ENCODE peak calls at places on chromosomes 7 and 10, in seven cellular contexts. O, Q, A, R, D, B and L are unnamed samples.

GRCh38 chr7:29163854-29164253 is 17.5 kb upstream of the CPVL start:
- DNase-seq in O (no peak), Q (no peak), A (no peak), R (no peak), D (no peak), B (no peak), L (no peak)

GRCh38 chr7:38880035-38880434 is 29.0 kb downstream of the VPS41 start:
- DNase-seq in O (no peak), Q (no peak), A (no peak), R (no peak), D (no peak), B (no peak), L (no peak)

GRCh38 chr7:100171087-100171681 is 2.8 kb upstream of the GAL3ST4 start:
- DNase-seq in O (no peak), Q (no peak), A (no peak), R (no peak), D (no peak), B (peak), L (no peak)

GRCh38 chr7:54672519-54672918 is 86.5 kb downstream of the SEC61G start:
- DNase-seq in O (no peak), Q (no peak), A (no peak), R (no peak), D (no peak), B (no peak), L (no peak)

GRCh38 chr7:107742678-107743566 is 1.0 kb upstream of the CBLL1 start:
- DNase-seq in O (no peak), Q (peak), A (no peak), R (no peak), D (peak), B (peak), L (no peak)

GRCh38 chr10:6089334-6090219 is 743 bp downstream of the RBM17 start:
- DNase-seq in O (no peak), Q (no peak), A (peak), R (peak), D (peak), B (peak), L (no peak)

GRCh38 chr10:60594476-60595051 is 183.7 kb upstream of the CDK1 start:
- DNase-seq in O (no peak), Q (no peak), A (no peak), R (peak), D (no peak), B (no peak), L (no peak)

GRCh38 chr7:101553018-101553770 is 75.9 kb downstream of the MYL10 start:
- DNase-seq in O (no peak), Q (no peak), A (no peak), R (no peak), D (no peak), B (no peak), L (no peak)

GRCh38 chr10:113751116-113751728 is at the start of gene PLEKHS1:
- DNase-seq in O (no peak), Q (no peak), A (peak), R (no peak), D (no peak), B (no peak), L (no peak)

GRCh38 chr7:41733063-41733398 is 30.1 kb upstream of the INHBA start:
- DNase-seq in O (no peak), Q (no peak), A (peak), R (peak), D (no peak), B (no peak), L (no peak)

GRCh38 chr7:35648367-35648766 is 46.6 kb downstream of the HERPUD2 start:
- DNase-seq in O (no peak), Q (no peak), A (peak), R (no peak), D (no peak), B (no peak), L (no peak)

GRCh38 chr7:55436457-55436856 is 71.3 kb downstream of the LANCL2 start:
- DNase-seq in O (no peak), Q (no peak), A (no peak), R (no peak), D (no peak), B (no peak), L (no peak)

GRCh38 chr7:142898377-142899235 is 13.1 kb upstream of the TRPV6 start:
- DNase-seq in O (no peak), Q (no peak), A (no peak), R (no peak), D (no peak), B (no peak), L (no peak)

GRCh38 chr7:149559711-149560110 is 62.1 kb upstream of the ZNF746 start:
- DNase-seq in O (no peak), Q (no peak), A (peak), R (peak), D (no peak), B (no peak), L (no peak)

GRCh38 chr7:36048141-36048901 is 104.7 kb upstream of the EEPD1 start:
- DNase-seq in O (no peak), Q (peak), A (peak), R (peak), D (no peak), B (no peak), L (no peak)

GRCh38 chr10:89646833-89647570 is 2.0 kb upstream of the PANK1 start:
- DNase-seq in O (no peak), Q (no peak), A (peak), R (no peak), D (no peak), B (no peak), L (no peak)

GRCh38 chr7:155840909-155841308 is 28.6 kb upstream of the SHH start:
- DNase-seq in O (no peak), Q (no peak), A (no peak), R (no peak), D (no peak), B (no peak), L (no peak)

GRCh38 chr7:121038717-121039509 is 50.4 kb downstream of the CPED1 start:
- DNase-seq in O (no peak), Q (no peak), A (no peak), R (no peak), D (no peak), B (no peak), L (no peak)

GRCh38 chr7:30268666-30269065 is 15.7 kb upstream of the ZNRF2 start:
- DNase-seq in O (no peak), Q (no peak), A (no peak), R (no peak), D (no peak), B (no peak), L (no peak)

GRCh38 chr7:473870-474604 is 45.6 kb downstream of the PDGFA start:
- DNase-seq in O (no peak), Q (no peak), A (no peak), R (no peak), D (no peak), B (no peak), L (no peak)
- TF ChIP-seq CTCF in O (no peak), Q (no peak), A (no peak), R (no peak), D (no peak), B (no peak), L (no peak)

GRCh38 chr10:17249820-17250219 is 21.8 kb downstream of the VIM start:
- DNase-seq in O (peak), Q (no peak), A (no peak), R (peak), D (no peak), B (no peak), L (no peak)
- TF ChIP-seq CTCF in O (peak), Q (peak), A (peak), R (peak), D (no peak), B (no peak), L (no peak)

GRCh38 chr7:151631149-151631967 is 111.7 kb upstream of the RHEB start:
- DNase-seq in O (no peak), Q (no peak), A (peak), R (peak), D (no peak), B (no peak), L (no peak)

GRCh38 chr7:151628846-151629604 is 109.3 kb upstream of the RHEB start:
- DNase-seq in O (no peak), Q (no peak), A (no peak), R (no peak), D (no peak), B (no peak), L (no peak)

GRCh38 chr7:151629873-151630272 is 110.2 kb upstream of the RHEB start:
- DNase-seq in O (no peak), Q (no peak), A (no peak), R (no peak), D (no peak), B (no peak), L (no peak)

GRCh38 chr7:151631968-151632749 is 112.5 kb upstream of the RHEB start:
- DNase-seq in O (no peak), Q (peak), A (peak), R (peak), D (peak), B (peak), L (peak)

GRCh38 chr7:151630349-151630748 is 110.7 kb upstream of the RHEB start:
- DNase-seq in O (no peak), Q (no peak), A (no peak), R (no peak), D (no peak), B (no peak), L (no peak)
- TF ChIP-seq CTCF in O (no peak), Q (no peak), A (no peak), R (no peak), D (no peak), B (no peak), L (no peak)

DNA sequence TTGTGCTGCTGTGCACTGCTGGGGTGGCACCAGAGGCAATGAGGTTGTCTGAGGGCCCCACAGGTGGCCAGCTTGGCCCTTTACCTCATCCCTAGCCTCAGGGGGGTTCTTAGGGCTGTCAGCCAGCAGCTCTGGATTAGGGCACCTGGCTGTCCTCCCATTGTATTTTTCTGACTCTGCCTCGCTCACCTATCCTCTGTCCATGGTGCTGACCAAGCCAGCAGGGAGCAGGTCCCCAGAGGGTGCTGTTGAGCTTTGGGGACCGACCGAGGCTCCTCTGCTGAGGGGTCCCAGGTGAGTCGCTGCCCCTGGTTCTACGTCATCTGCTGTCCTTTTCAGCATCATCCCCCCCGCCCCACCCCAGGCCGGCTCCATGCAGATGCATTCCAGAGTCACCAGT is 32.1 kb upstream of the ZNF735 start:
- DNase-seq in O (no peak), Q (no peak), A (no peak), R (no peak), D (no peak), B (no peak), L (no peak)
- TF ChIP-seq CTCF in O (no peak), Q (no peak), A (no peak), R (no peak), D (no peak), B (no peak), L (no peak)

GRCh38 chr7:45978010-45978681 is 57.1 kb upstream of the IGFBP3 start:
- DNase-seq in O (peak), Q (no peak), A (peak), R (peak), D (no peak), B (no peak), L (no peak)
- TF ChIP-seq CTCF in O (no peak), Q (no peak), A (no peak), R (no peak), D (no peak), B (no peak), L (no peak)